ENCODE peak calls at places on chromosomes 16 and 17, in nine cellular contexts. One of them, this sample, is unnamed.

GRCh38 chr17:35684046-35684802 is 47.2 kb upstream of the RASL10B start:
- DNase-seq in HFF-Myc: peak
- DNase-seq in body of pancreas: no peak
- DNase-seq in psoas muscle: no peak
- DNase-seq in BJ: peak
- DNase-seq in HL-60: no peak
- DNase-seq in left ventricle myocardium inferior: no peak
- DNase-seq in AG09309: peak
- DNase-seq in uterus: no peak
- DNase-seq in this sample: no peak

GRCh38 chr16:57352636-57353047 is 5.9 kb upstream of the CCL22 start:
- DNase-seq in HFF-Myc: no peak
- DNase-seq in body of pancreas: no peak
- DNase-seq in psoas muscle: no peak
- DNase-seq in BJ: no peak
- DNase-seq in HL-60: no peak
- DNase-seq in left ventricle myocardium inferior: no peak
- DNase-seq in AG09309: no peak
- DNase-seq in uterus: no peak
- DNase-seq in this sample: no peak

GRCh38 chr16:53632526-53632925 is 71.1 kb downstream of the RPGRIP1L start:
- DNase-seq in HFF-Myc: no peak
- DNase-seq in body of pancreas: no peak
- DNase-seq in psoas muscle: no peak
- DNase-seq in BJ: no peak
- DNase-seq in HL-60: no peak
- DNase-seq in left ventricle myocardium inferior: no peak
- DNase-seq in AG09309: no peak
- DNase-seq in uterus: no peak
- DNase-seq in this sample: no peak

GRCh38 chr17:81109957-81110356 is 55.4 kb upstream of the PVALEF start:
- DNase-seq in HFF-Myc: no peak
- DNase-seq in body of pancreas: no peak
- DNase-seq in psoas muscle: no peak
- DNase-seq in BJ: no peak
- DNase-seq in HL-60: no peak
- DNase-seq in left ventricle myocardium inferior: no peak
- DNase-seq in AG09309: no peak
- DNase-seq in uterus: no peak
- DNase-seq in this sample: no peak

GRCh38 chr17:40316571-40317344 is 7.8 kb downstream of the RARA start:
- DNase-seq in HFF-Myc: no peak
- DNase-seq in body of pancreas: peak
- DNase-seq in psoas muscle: peak
- DNase-seq in BJ: no peak
- DNase-seq in HL-60: no peak
- DNase-seq in left ventricle myocardium inferior: peak
- DNase-seq in AG09309: no peak
- DNase-seq in uterus: peak
- DNase-seq in this sample: peak

GRCh38 chr17:42210046-42210445 is 15.8 kb upstream of the GHDC start:
- DNase-seq in HFF-Myc: no peak
- DNase-seq in body of pancreas: no peak
- DNase-seq in psoas muscle: no peak
- DNase-seq in BJ: no peak
- DNase-seq in HL-60: no peak
- DNase-seq in left ventricle myocardium inferior: no peak
- DNase-seq in AG09309: no peak
- DNase-seq in uterus: no peak
- DNase-seq in this sample: no peak

GRCh38 chr17:60744355-60744958 is 66.8 kb downstream of the BCAS3 start:
- DNase-seq in HFF-Myc: no peak
- DNase-seq in body of pancreas: no peak
- DNase-seq in psoas muscle: no peak
- DNase-seq in BJ: no peak
- DNase-seq in HL-60: no peak
- DNase-seq in left ventricle myocardium inferior: no peak
- DNase-seq in AG09309: no peak
- DNase-seq in uterus: no peak
- DNase-seq in this sample: no peak

GRCh38 chr16:53372942-53373871 is 61.1 kb upstream of the RBL2 start:
- DNase-seq in HFF-Myc: no peak
- DNase-seq in body of pancreas: peak
- DNase-seq in psoas muscle: no peak
- DNase-seq in BJ: no peak
- DNase-seq in HL-60: no peak
- DNase-seq in left ventricle myocardium inferior: no peak
- DNase-seq in AG09309: no peak
- DNase-seq in uterus: no peak
- DNase-seq in this sample: no peak

GRCh38 chr16:85728879-85729278 is 22.0 kb downstream of the C16orf74 start:
- DNase-seq in HFF-Myc: no peak
- DNase-seq in body of pancreas: no peak
- DNase-seq in psoas muscle: no peak
- DNase-seq in BJ: no peak
- DNase-seq in HL-60: no peak
- DNase-seq in left ventricle myocardium inferior: no peak
- DNase-seq in AG09309: no peak
- DNase-seq in uterus: no peak
- DNase-seq in this sample: no peak

GRCh38 chr16:70688266-70688742 is 2.5 kb upstream of the MTSS2 start:
- DNase-seq in HFF-Myc: no peak
- DNase-seq in body of pancreas: no peak
- DNase-seq in psoas muscle: peak
- DNase-seq in BJ: no peak
- DNase-seq in HL-60: no peak
- DNase-seq in left ventricle myocardium inferior: peak
- DNase-seq in AG09309: no peak
- DNase-seq in uterus: peak
- DNase-seq in this sample: no peak

GRCh38 chr16:963913-964695 is 6.7 kb downstream of the LMF1 start:
- DNase-seq in HFF-Myc: no peak
- DNase-seq in body of pancreas: no peak
- DNase-seq in psoas muscle: no peak
- DNase-seq in BJ: peak
- DNase-seq in HL-60: no peak
- DNase-seq in left ventricle myocardium inferior: no peak
- DNase-seq in AG09309: no peak
- DNase-seq in uterus: no peak
- DNase-seq in this sample: no peak

GRCh38 chr17:3039748-3040147 is 23.7 kb downstream of the OR1D5 start:
- DNase-seq in HFF-Myc: no peak
- DNase-seq in body of pancreas: no peak
- DNase-seq in psoas muscle: no peak
- DNase-seq in BJ: no peak
- DNase-seq in HL-60: peak
- DNase-seq in left ventricle myocardium inferior: no peak
- DNase-seq in AG09309: no peak
- DNase-seq in uterus: no peak
- DNase-seq in this sample: no peak

GRCh38 chr17:41532947-41533570 is 5.0 kb upstream of the KRT19 start:
- DNase-seq in HFF-Myc: no peak
- DNase-seq in body of pancreas: no peak
- DNase-seq in psoas muscle: no peak
- DNase-seq in BJ: no peak
- DNase-seq in HL-60: no peak
- DNase-seq in left ventricle myocardium inferior: no peak
- DNase-seq in AG09309: no peak
- DNase-seq in uterus: no peak
- DNase-seq in this sample: no peak

GRCh38 chr16:58109881-58110280 is 19.3 kb downstream of the CFAP20 start:
- DNase-seq in HFF-Myc: no peak
- DNase-seq in body of pancreas: no peak
- DNase-seq in psoas muscle: no peak
- DNase-seq in BJ: no peak
- DNase-seq in HL-60: no peak
- DNase-seq in left ventricle myocardium inferior: no peak
- DNase-seq in AG09309: no peak
- DNase-seq in uterus: no peak
- DNase-seq in this sample: no peak

GRCh38 chr16:19177111-19177747 is 9.2 kb downstream of the SYT17 start:
- DNase-seq in HFF-Myc: no peak
- DNase-seq in body of pancreas: no peak
- DNase-seq in psoas muscle: no peak
- DNase-seq in BJ: no peak
- DNase-seq in HL-60: no peak
- DNase-seq in left ventricle myocardium inferior: no peak
- DNase-seq in AG09309: no peak
- DNase-seq in uterus: no peak
- DNase-seq in this sample: no peak

GRCh38 chr17:18084256-18084655 is 3.5 kb upstream of the DRG2 start:
- DNase-seq in HFF-Myc: no peak
- DNase-seq in body of pancreas: no peak
- DNase-seq in psoas muscle: peak
- DNase-seq in BJ: no peak
- DNase-seq in HL-60: no peak
- DNase-seq in left ventricle myocardium inferior: no peak
- DNase-seq in AG09309: no peak
- DNase-seq in uterus: no peak
- DNase-seq in this sample: no peak

GRCh38 chr17:17567631-17568030 is 23.9 kb downstream of the PEMT start:
- DNase-seq in HFF-Myc: no peak
- DNase-seq in body of pancreas: peak
- DNase-seq in psoas muscle: peak
- DNase-seq in BJ: no peak
- DNase-seq in HL-60: no peak
- DNase-seq in left ventricle myocardium inferior: peak
- DNase-seq in AG09309: no peak
- DNase-seq in uterus: peak
- DNase-seq in this sample: no peak

DNA sequence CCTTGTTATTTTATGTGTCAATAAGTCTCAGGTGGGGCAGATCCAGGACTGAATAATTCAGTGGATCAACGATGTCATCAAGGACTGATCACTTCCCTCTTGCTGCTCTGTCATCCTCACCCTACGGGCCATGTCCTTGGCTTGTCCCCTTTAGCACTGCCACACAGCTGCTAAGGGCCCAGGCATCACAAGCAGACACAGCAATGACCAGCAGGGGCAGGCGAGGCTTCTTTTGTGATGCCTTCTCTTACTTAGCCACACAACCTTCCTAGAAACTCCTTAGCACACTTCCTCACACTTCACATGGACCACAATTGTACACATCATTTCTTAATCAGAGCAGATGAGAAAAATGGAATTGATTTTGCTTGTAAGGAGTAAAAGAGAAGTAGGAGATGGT is 356.3 kb upstream of the SOX9 start:
- DNase-seq in HFF-Myc: no peak
- DNase-seq in body of pancreas: peak
- DNase-seq in psoas muscle: peak
- DNase-seq in BJ: no peak
- DNase-seq in HL-60: no peak
- DNase-seq in left ventricle myocardium inferior: no peak
- DNase-seq in AG09309: no peak
- DNase-seq in uterus: no peak
- DNase-seq in this sample: no peak
- TF ChIP-seq CTCF in HFF-Myc: peak
- TF ChIP-seq CTCF in body of pancreas: no peak
- TF ChIP-seq CTCF in psoas muscle: peak
- TF ChIP-seq CTCF in BJ: peak
- TF ChIP-seq CTCF in HL-60: no peak
- TF ChIP-seq CTCF in left ventricle myocardium inferior: peak
- TF ChIP-seq CTCF in AG09309: peak
- TF ChIP-seq CTCF in uterus: no peak
- TF ChIP-seq CTCF in this sample: no peak

GRCh38 chr17:30388321-30389179 is 9.8 kb downstream of the CPD start:
- DNase-seq in HFF-Myc: no peak
- DNase-seq in body of pancreas: no peak
- DNase-seq in psoas muscle: no peak
- DNase-seq in BJ: no peak
- DNase-seq in HL-60: no peak
- DNase-seq in left ventricle myocardium inferior: no peak
- DNase-seq in AG09309: no peak
- DNase-seq in uterus: no peak
- DNase-seq in this sample: no peak
- H3K4me3 ChIP-seq in HFF-Myc: no peak
- H3K4me3 ChIP-seq in body of pancreas: no peak
- H3K4me3 ChIP-seq in psoas muscle: no peak
- H3K4me3 ChIP-seq in BJ: no peak
- H3K4me3 ChIP-seq in HL-60: no peak
- H3K4me3 ChIP-seq in left ventricle myocardium inferior: no peak
- H3K4me3 ChIP-seq in AG09309: no peak
- H3K4me3 ChIP-seq in uterus: no peak
- H3K4me3 ChIP-seq in this sample: no peak

DNA sequence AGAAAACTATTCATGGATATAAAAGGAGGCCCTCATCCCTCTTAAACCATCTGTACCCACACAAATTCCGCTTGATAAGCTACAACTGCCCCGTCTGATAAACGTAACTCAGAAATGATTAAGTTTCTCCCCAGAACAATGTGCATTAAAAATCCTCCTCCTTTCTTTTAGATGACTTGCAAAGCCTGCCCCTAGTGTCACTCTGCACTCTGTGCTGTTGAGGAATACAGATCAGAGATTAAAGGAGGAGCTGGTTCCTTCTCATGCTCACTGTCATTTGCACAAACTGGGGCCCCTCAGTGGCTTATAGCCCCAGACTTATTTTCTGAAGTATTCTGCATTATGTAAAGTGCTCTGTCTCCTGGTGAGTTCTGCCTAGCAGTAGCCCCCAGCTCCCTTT is 33.3 kb downstream of the CDRT15 start:
- DNase-seq in HFF-Myc: no peak
- DNase-seq in body of pancreas: no peak
- DNase-seq in psoas muscle: no peak
- DNase-seq in BJ: no peak
- DNase-seq in HL-60: no peak
- DNase-seq in left ventricle myocardium inferior: no peak
- DNase-seq in AG09309: no peak
- DNase-seq in uterus: no peak
- DNase-seq in this sample: no peak
- TF ChIP-seq CTCF in HFF-Myc: peak
- TF ChIP-seq CTCF in body of pancreas: no peak
- TF ChIP-seq CTCF in psoas muscle: no peak
- TF ChIP-seq CTCF in BJ: peak
- TF ChIP-seq CTCF in HL-60: no peak
- TF ChIP-seq CTCF in left ventricle myocardium inferior: peak
- TF ChIP-seq CTCF in AG09309: peak
- TF ChIP-seq CTCF in uterus: no peak
- TF ChIP-seq CTCF in this sample: no peak

GRCh38 chr17:82544431-82545070 is 25.0 kb downstream of the FOXK2 start:
- DNase-seq in HFF-Myc: no peak
- DNase-seq in body of pancreas: no peak
- DNase-seq in psoas muscle: peak
- DNase-seq in BJ: no peak
- DNase-seq in HL-60: no peak
- DNase-seq in left ventricle myocardium inferior: peak
- DNase-seq in AG09309: no peak
- DNase-seq in uterus: peak
- DNase-seq in this sample: no peak
- H3K4me3 ChIP-seq in HFF-Myc: no peak
- H3K4me3 ChIP-seq in body of pancreas: no peak
- H3K4me3 ChIP-seq in psoas muscle: peak
- H3K4me3 ChIP-seq in BJ: no peak
- H3K4me3 ChIP-seq in HL-60: no peak
- H3K4me3 ChIP-seq in left ventricle myocardium inferior: peak
- H3K4me3 ChIP-seq in AG09309: no peak
- H3K4me3 ChIP-seq in uterus: peak
- H3K4me3 ChIP-seq in this sample: no peak

This sample was measured in lower leg skin.